ENCODE peak calls at places on chromosome 19, in eight cellular contexts. O, J, B, L, D, I, G and X are unnamed samples.

GRCh38 chr19:48258350-48258749 is 2.6 kb upstream of the CARD8 start:
- DNase-seq in O (no peak), J (no peak), B (no peak), L (no peak), D (no peak), I (no peak), G (no peak), X (peak; percentile 65)

GRCh38 chr19:40251991-40252390 is 25.5 kb upstream of the CCNP start:
- DNase-seq in O (no peak), J (no peak), B (no peak), L (no peak), D (no peak), I (no peak), G (no peak), X (no peak)

GRCh38 chr19:47716270-47716937 is 3.2 kb downstream of the EHD2 start:
- DNase-seq in O (no peak), J (no peak), B (no peak), L (no peak), D (peak; percentile 62), I (no peak), G (no peak), X (no peak)

GRCh38 chr19:40224342-40225148 is 1.9 kb downstream of the CCNP start:
- DNase-seq in O (no peak), J (no peak), B (no peak), L (no peak), D (no peak), I (no peak), G (no peak), X (no peak)

GRCh38 chr19:3459322-3459881 is 20.9 kb downstream of the SMIM24 start:
- DNase-seq in O (peak; percentile 93), J (peak; percentile 63), B (peak; percentile 83), L (peak; percentile 62), D (peak; percentile 95), I (peak; percentile 74), G (no peak), X (peak; percentile 47)

GRCh38 chr19:8473652-8474476 is 28.6 kb downstream of the PRAM1 start:
- DNase-seq in O (no peak), J (no peak), B (no peak), L (no peak), D (no peak), I (peak; percentile 18), G (peak; percentile 45), X (no peak)

GRCh38 chr19:32708457-32708856 is 11.1 kb upstream of the TDRD12 start:
- DNase-seq in O (peak; percentile 38), J (no peak), B (no peak), L (no peak), D (no peak), I (peak; percentile 43), G (no peak), X (no peak)

GRCh38 chr19:38945562-38946228 is 15.0 kb downstream of the MRPS12 start:
- DNase-seq in O (no peak), J (no peak), B (no peak), L (no peak), D (peak; percentile 36), I (no peak), G (no peak), X (no peak)

GRCh38 chr19:42693760-42694350 is 46.4 kb downstream of the PSG3 start:
- DNase-seq in O (peak; percentile 85), J (no peak), B (no peak), L (no peak), D (no peak), I (no peak), G (no peak), X (peak; percentile 19)

GRCh38 chr19:1172353-1173159 is 1.5 kb downstream of the SBNO2 start:
- DNase-seq in O (peak; percentile 54), J (peak; percentile 76), B (no peak), L (peak; percentile 63), D (peak; percentile 61), I (peak; percentile 77), G (no peak), X (no peak)

GRCh38 chr19:48613024-48613851 is 1.6 kb downstream of the FAM83E start:
- DNase-seq in O (no peak), J (peak; percentile 72), B (no peak), L (peak; percentile 87), D (peak; percentile 54), I (peak; percentile 45), G (no peak), X (no peak)

GRCh38 chr19:49157445-49158224 is at the start of gene TRPM4:
- DNase-seq in O (peak; percentile 84), J (peak; percentile 95), B (peak; percentile 79), L (peak; percentile 96), D (peak; percentile 74), I (peak; percentile 92), G (no peak), X (peak; percentile 96)

GRCh38 chr19:29687244-29687896 is 22.1 kb downstream of the PLEKHF1 start:
- DNase-seq in O (peak; percentile 52), J (no peak), B (no peak), L (no peak), D (no peak), I (no peak), G (no peak), X (no peak)

GRCh38 chr19:53328967-53329366 is 4.6 kb upstream of the ZNF845 start:
- DNase-seq in O (no peak), J (peak; percentile 17), B (no peak), L (no peak), D (peak; percentile 87), I (no peak), G (no peak), X (peak; percentile 46)

GRCh38 chr19:2381151-2381822 is 21.2 kb downstream of the TMPRSS9 start:
- DNase-seq in O (no peak), J (no peak), B (no peak), L (no peak), D (no peak), I (no peak), G (no peak), X (no peak)

GRCh38 chr19:2380567-2380966 is 20.5 kb downstream of the TMPRSS9 start:
- DNase-seq in O (no peak), J (no peak), B (no peak), L (no peak), D (no peak), I (no peak), G (no peak), X (no peak)

GRCh38 chr19:2375341-2376121 is 15.5 kb downstream of the TMPRSS9 start:
- DNase-seq in O (no peak), J (no peak), B (no peak), L (no peak), D (no peak), I (no peak), G (no peak), X (no peak)

GRCh38 chr19:2374808-2375207 is 14.7 kb downstream of the TMPRSS9 start:
- DNase-seq in O (no peak), J (no peak), B (no peak), L (no peak), D (no peak), I (no peak), G (no peak), X (no peak)

DNA sequence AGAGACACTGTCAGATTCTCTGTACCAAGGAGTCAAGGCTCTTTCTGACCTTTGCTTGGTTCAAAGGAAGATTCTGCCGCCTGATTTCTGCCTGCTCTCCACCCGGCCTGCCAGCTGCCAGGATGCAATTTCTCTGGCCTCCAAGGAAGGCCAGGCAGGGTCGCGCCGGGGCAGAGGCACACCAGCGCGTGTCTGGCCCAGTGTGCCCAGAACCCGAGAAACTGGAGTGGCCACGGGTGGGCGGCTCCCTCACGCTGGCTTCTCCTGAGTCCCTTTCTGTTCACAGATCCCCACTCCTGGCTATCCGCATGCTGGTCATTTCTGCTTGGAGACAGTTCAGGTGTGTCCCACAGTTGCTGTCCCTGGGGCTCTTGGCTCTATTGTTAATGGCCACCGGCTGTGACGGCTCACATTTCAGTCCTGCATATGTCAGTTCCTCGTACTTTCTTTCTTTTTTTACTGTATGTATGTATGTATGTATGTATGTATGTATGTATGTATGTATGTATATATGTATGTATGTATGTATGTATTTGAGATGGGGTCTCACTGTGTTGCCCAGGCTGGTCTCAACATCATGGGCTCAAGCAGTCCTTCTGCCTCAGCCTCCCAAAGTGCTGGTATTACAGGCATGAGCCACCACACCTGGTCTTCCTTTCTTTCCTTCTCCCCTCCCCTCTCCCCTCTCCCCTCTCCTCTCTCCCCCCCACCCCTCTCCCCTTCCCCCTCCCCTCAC is 16.9 kb downstream of the TMPRSS9 start:
- DNase-seq in O (no peak), J (no peak), B (no peak), L (no peak), D (no peak), I (no peak), G (no peak), X (no peak)
- TF ChIP-seq EP300 in O (no peak), J (no peak), B (no peak), L (no peak), D (no peak), I (no peak), G (no peak), X (no peak)

DNA sequence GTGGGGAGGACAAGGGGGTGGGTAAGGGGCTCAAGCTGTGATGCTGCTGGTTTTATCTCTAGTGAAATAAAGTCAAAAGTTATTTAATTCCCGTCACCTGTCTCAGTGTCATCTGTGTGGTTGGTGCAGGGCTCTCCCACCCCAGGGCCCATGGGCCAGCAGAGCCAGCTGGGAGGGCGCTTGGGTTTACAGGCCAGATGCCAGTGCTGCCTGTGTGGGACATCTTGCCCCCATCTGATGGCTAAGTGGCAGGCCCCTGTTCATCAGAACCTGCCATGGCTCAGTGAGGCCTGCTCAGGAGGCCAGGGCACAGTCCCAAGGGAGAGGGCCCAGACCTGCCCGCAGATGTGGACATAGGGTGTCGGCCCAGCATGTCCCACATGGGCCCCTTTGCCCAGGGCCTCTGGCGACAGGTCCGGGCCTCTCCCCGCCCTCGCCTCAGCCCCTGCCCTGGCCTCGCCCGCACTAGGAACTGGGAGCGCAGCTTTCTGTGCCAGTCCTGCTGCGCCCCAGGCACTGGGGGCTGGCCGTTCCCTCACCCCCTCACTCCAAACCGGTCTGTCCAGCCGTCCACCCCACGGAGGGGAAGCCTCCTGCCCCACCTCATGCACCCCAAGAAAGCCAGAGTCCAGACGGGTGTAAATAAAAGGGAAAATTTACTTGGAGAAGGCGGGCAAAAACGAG is 5.3 kb downstream of the ZNF296 start:
- DNase-seq in O (no peak), J (no peak), B (no peak), L (peak; percentile 83), D (no peak), I (no peak), G (no peak), X (no peak)
- TF ChIP-seq POLR2A in O (no peak), J (no peak), B (no peak), L (no peak), D (no peak), I (no peak), G (peak; percentile 69), X (no peak)

DNA sequence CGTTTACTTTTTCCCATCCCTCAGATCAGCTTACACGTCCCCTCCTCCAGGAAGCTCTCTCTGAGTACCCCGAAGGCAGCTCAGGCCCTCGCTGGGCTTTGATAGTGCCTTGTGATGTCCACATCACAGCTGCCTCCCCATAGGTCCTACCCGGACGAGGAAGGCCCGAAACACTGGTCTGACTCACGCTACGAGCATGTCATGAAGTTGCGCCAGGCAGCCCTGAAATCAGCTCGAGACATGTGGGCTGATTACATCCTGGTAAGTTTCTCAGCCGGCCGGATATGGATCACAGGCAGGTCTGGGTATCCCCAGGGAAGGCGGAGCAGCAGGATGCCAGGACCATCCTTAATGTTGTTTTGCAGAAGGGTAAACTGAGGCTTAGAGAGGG is 4.8 kb downstream of the COLGALT1 start:
- DNase-seq in O (peak; percentile 76), J (no peak), B (no peak), L (no peak), D (no peak), I (peak; percentile 75), G (no peak), X (no peak)
- TF ChIP-seq EP300 in O (no peak), J (no peak), B (no peak), L (no peak), D (no peak), I (no peak), G (no peak), X (no peak)

GRCh38 chr19:37594982-37595382 is 306 bp downstream of the ZNF540 start:
- DNase-seq in O (no peak), J (peak; percentile 66), B (peak; percentile 47), L (peak; percentile 62), D (peak; percentile 78), I (peak; percentile 71), G (peak; percentile 16), X (peak; percentile 32)

GRCh38 chr19:37594064-37594981 is at the start of the genes ZNF540 and ZNF571:
- DNase-seq in O (peak; percentile 97), J (peak; percentile 95), B (peak; percentile 87), L (peak; percentile 95), D (peak; percentile 96), I (peak; percentile 96), G (peak; percentile 73), X (peak; percentile 80)
- TF ChIP-seq POLR2A in O (peak; percentile 43), J (peak; percentile 58), B (peak; percentile 76), L (peak; percentile 79), D (peak; percentile 63), I (no peak), G (peak; percentile 47), X (peak; percentile 43)